ENCODE peak calls at places on chromosomes 13 and 19, in five cellular contexts. One of them, this sample, is unnamed.

GRCh38 chr13:22929391-22930126 is 251.2 kb upstream of the SGCG start:
- DNase-seq in uterus: no peak
- DNase-seq in NCI-H1436: no peak
- DNase-seq in choroid plexus epithelial cell: no peak
- DNase-seq in activated T-cell treated with anti-CD3 and anti-CD28 coated beads, Interleukin-2, amount 50 U/mL, for 4 hours: no peak
- DNase-seq in this sample: no peak

GRCh38 chr19:11265785-11266236 is 3.5 kb upstream of the DOCK6 start:
- DNase-seq in uterus: no peak
- DNase-seq in NCI-H1436: no peak
- DNase-seq in choroid plexus epithelial cell: no peak
- DNase-seq in activated T-cell treated with anti-CD3 and anti-CD28 coated beads, Interleukin-2, amount 50 U/mL, for 4 hours: no peak
- DNase-seq in this sample: no peak

GRCh38 chr19:13040916-13041292 is 45.6 kb downstream of the NFIX start:
- DNase-seq in uterus: no peak
- DNase-seq in NCI-H1436: no peak
- DNase-seq in choroid plexus epithelial cell: no peak
- DNase-seq in activated T-cell treated with anti-CD3 and anti-CD28 coated beads, Interleukin-2, amount 50 U/mL, for 4 hours: no peak
- DNase-seq in this sample: no peak

GRCh38 chr19:41870401-41870873 is 6.6 kb upstream of the CD79A start:
- DNase-seq in uterus: no peak
- DNase-seq in NCI-H1436: no peak
- DNase-seq in choroid plexus epithelial cell: peak; percentile 30
- DNase-seq in activated T-cell treated with anti-CD3 and anti-CD28 coated beads, Interleukin-2, amount 50 U/mL, for 4 hours: no peak
- DNase-seq in this sample: no peak

GRCh38 chr19:14081797-14082674 is 3.5 kb downstream of the C19orf67 start:
- DNase-seq in uterus: peak; percentile 56
- DNase-seq in NCI-H1436: no peak
- DNase-seq in choroid plexus epithelial cell: peak; percentile 28
- DNase-seq in activated T-cell treated with anti-CD3 and anti-CD28 coated beads, Interleukin-2, amount 50 U/mL, for 4 hours: peak; percentile 20
- DNase-seq in this sample: no peak

GRCh38 chr19:41330946-41331678 is 21.1 kb downstream of the CCDC97 start:
- DNase-seq in uterus: no peak
- DNase-seq in NCI-H1436: no peak
- DNase-seq in choroid plexus epithelial cell: no peak
- DNase-seq in activated T-cell treated with anti-CD3 and anti-CD28 coated beads, Interleukin-2, amount 50 U/mL, for 4 hours: no peak
- DNase-seq in this sample: no peak

GRCh38 chr19:10271543-10272086 is 695 bp downstream of the ICAM1 start:
- DNase-seq in uterus: no peak
- DNase-seq in NCI-H1436: no peak
- DNase-seq in choroid plexus epithelial cell: peak; percentile 65
- DNase-seq in activated T-cell treated with anti-CD3 and anti-CD28 coated beads, Interleukin-2, amount 50 U/mL, for 4 hours: peak; percentile 44
- DNase-seq in this sample: no peak

GRCh38 chr13:46552302-46552680 is 679 bp upstream of the LRCH1 start:
- DNase-seq in uterus: peak; percentile 31
- DNase-seq in NCI-H1436: no peak
- DNase-seq in choroid plexus epithelial cell: no peak
- DNase-seq in activated T-cell treated with anti-CD3 and anti-CD28 coated beads, Interleukin-2, amount 50 U/mL, for 4 hours: no peak
- DNase-seq in this sample: no peak

GRCh38 chr19:17424743-17425365 is 5.0 kb downstream of the MVB12A start:
- DNase-seq in uterus: no peak
- DNase-seq in NCI-H1436: no peak
- DNase-seq in choroid plexus epithelial cell: peak; percentile 62
- DNase-seq in activated T-cell treated with anti-CD3 and anti-CD28 coated beads, Interleukin-2, amount 50 U/mL, for 4 hours: no peak
- DNase-seq in this sample: no peak

This sample was measured in NCI-H526 treated with DMSO at 0.1 percent for 48 hours.